ENCODE peak calls at places on chromosomes 7 and 10, in six cellular contexts. I is activated T-helper 1 cell treated with anti-CD3 and anti-CD28 coated beads, Interleukin-2, amount 50 U/mL, for 16 hours; E is heart left ventricle; Z is ACHN; G is IMR-90; M is hypothalamus. J is an unnamed sample.

GRCh38 chr10:44312401-44312800 is 72.5 kb downstream of the CXCL12 start:
- DNase-seq in I (no peak), E (no peak), Z (no peak), G (no peak), M (no peak), J (no peak)

GRCh38 chr10:101682172-101682825 is 12.7 kb downstream of the FBXW4 start:
- DNase-seq in I (no peak), E (no peak), Z (peak), G (no peak), M (no peak), J (no peak)

GRCh38 chr7:65980478-65981250 is 1.3 kb downstream of the GUSB start:
- DNase-seq in I (peak), E (peak), Z (no peak), G (no peak), M (no peak), J (no peak)

GRCh38 chr7:102914585-102914984 is 1.8 kb downstream of the LRRC17 start:
- DNase-seq in I (no peak), E (peak), Z (no peak), G (peak), M (no peak), J (no peak)

GRCh38 chr7:1922870-1923236 is 252.8 kb downstream of the ELFN1 start:
- DNase-seq in I (no peak), E (no peak), Z (peak), G (no peak), M (no peak), J (no peak)

GRCh38 chr7:129264534-129264933 is 39.7 kb downstream of the AHCYL2 start:
- DNase-seq in I (no peak), E (no peak), Z (no peak), G (no peak), M (no peak), J (no peak)

GRCh38 chr7:39105720-39106119 is 128.0 kb downstream of the POU6F2 start:
- DNase-seq in I (no peak), E (no peak), Z (no peak), G (no peak), M (no peak), J (no peak)

GRCh38 chr10:123392182-123392930 is 238.2 kb downstream of the BUB3 start:
- DNase-seq in I (no peak), E (no peak), Z (no peak), G (no peak), M (no peak), J (no peak)

GRCh38 chr10:80357000-80357803 is 621 bp downstream of the DYDC2 start:
- DNase-seq in I (no peak), E (peak), Z (no peak), G (no peak), M (no peak), J (no peak)

GRCh38 chr10:33559105-33559504 is 224.6 kb upstream of the NRP1 start:
- DNase-seq in I (no peak), E (no peak), Z (peak), G (peak), M (no peak), J (peak)

GRCh38 chr10:120493411-120494312 is 36.6 kb downstream of the PLPP4 start:
- DNase-seq in I (no peak), E (no peak), Z (no peak), G (no peak), M (no peak), J (no peak)

GRCh38 chr10:45427305-45427955 is 53.4 kb downstream of the ALOX5 start:
- DNase-seq in I (no peak), E (no peak), Z (no peak), G (no peak), M (no peak), J (no peak)

GRCh38 chr10:2631557-2631956 is 435.8 kb upstream of the PFKP start:
- DNase-seq in I (no peak), E (no peak), Z (no peak), G (no peak), M (no peak), J (no peak)

GRCh38 chr7:30166155-30166840 is 31.5 kb downstream of the MTURN start:
- DNase-seq in I (no peak), E (no peak), Z (no peak), G (no peak), M (no peak), J (no peak)

GRCh38 chr7:95758187-95758586 is 14.2 kb upstream of the DYNC1I1 start:
- DNase-seq in I (no peak), E (no peak), Z (no peak), G (no peak), M (no peak), J (no peak)

GRCh38 chr10:132632851-132633684 is 95.5 kb downstream of the INPP5A start:
- DNase-seq in I (no peak), E (no peak), Z (no peak), G (peak), M (no peak), J (peak)

GRCh38 chr7:32299133-32299702 is 191.0 kb downstream of the LSM5 start:
- DNase-seq in I (no peak), E (peak), Z (no peak), G (no peak), M (no peak), J (no peak)

GRCh38 chr7:122135275-122135674 is 8.8 kb downstream of the AASS start:
- DNase-seq in I (no peak), E (no peak), Z (no peak), G (no peak), M (no peak), J (no peak)

GRCh38 chr7:25847331-25848070 is 304.5 kb upstream of the NFE2L3 start:
- DNase-seq in I (no peak), E (no peak), Z (peak), G (peak), M (no peak), J (peak)

GRCh38 chr7:71615017-71615416 is 483.1 kb downstream of the GALNT17 start:
- DNase-seq in I (no peak), E (peak), Z (no peak), G (no peak), M (no peak), J (no peak)

GRCh38 chr10:30737931-30738391 is 108.4 kb upstream of the LYZL2 start:
- DNase-seq in I (no peak), E (no peak), Z (no peak), G (no peak), M (no peak), J (no peak)

GRCh38 chr7:75980865-75981449 is 13.4 kb downstream of the TMEM120A start:
- DNase-seq in I (no peak), E (no peak), Z (no peak), G (no peak), M (no peak), J (no peak)

GRCh38 chr7:31466036-31466435 is 47.9 kb upstream of the ITPRID1 start:
- DNase-seq in I (no peak), E (no peak), Z (no peak), G (no peak), M (no peak), J (no peak)

GRCh38 chr10:110790913-110791525 is 80.7 kb upstream of the PDCD4 start:
- DNase-seq in I (no peak), E (no peak), Z (no peak), G (peak), M (no peak), J (peak)

GRCh38 chr7:73626814-73627213 is 2.5 kb upstream of the MLXIPL start:
- DNase-seq in I (no peak), E (no peak), Z (peak), G (peak), M (no peak), J (peak)

GRCh38 chr7:129089521-129090212 is 34.8 kb upstream of the TNPO3 start:
- DNase-seq in I (no peak), E (no peak), Z (no peak), G (no peak), M (no peak), J (no peak)

GRCh38 chr10:114400091-114400490 is 4.2 kb downstream of the AFAP1L2 start:
- DNase-seq in I (no peak), E (no peak), Z (no peak), G (no peak), M (no peak), J (no peak)

GRCh38 chr10:63494951-63495350 is 26.2 kb upstream of the REEP3 start:
- DNase-seq in I (no peak), E (no peak), Z (no peak), G (no peak), M (no peak), J (no peak)

GRCh38 chr7:1156782-1157535 is 3.0 kb downstream of the ZFAND2A start:
- DNase-seq in I (no peak), E (no peak), Z (peak), G (peak), M (no peak), J (peak)

GRCh38 chr7:16660702-16661464 is 14.9 kb downstream of the BZW2 start:
- DNase-seq in I (no peak), E (no peak), Z (peak), G (peak), M (no peak), J (no peak)

GRCh38 chr10:69716711-69717560 is 84.8 kb upstream of the COL13A1 start:
- DNase-seq in I (peak), E (no peak), Z (peak), G (peak), M (peak), J (peak)

GRCh38 chr7:106283501-106283830 is 1.3 kb downstream of the NAMPT start:
- DNase-seq in I (no peak), E (no peak), Z (no peak), G (no peak), M (no peak), J (peak)

GRCh38 chr7:130961128-130961601 is 227.2 kb upstream of the KLF14 start:
- DNase-seq in I (no peak), E (no peak), Z (peak), G (peak), M (no peak), J (peak)

GRCh38 chr7:117559391-117559790 is 79.6 kb downstream of the CFTR start:
- DNase-seq in I (no peak), E (no peak), Z (no peak), G (no peak), M (no peak), J (no peak)

GRCh38 chr7:30422922-30423321 is 55.7 kb downstream of the NOD1 start:
- DNase-seq in I (no peak), E (no peak), Z (no peak), G (peak), M (no peak), J (no peak)

GRCh38 chr7:26631601-26632000 is 232.8 kb downstream of the SKAP2 start:
- DNase-seq in I (no peak), E (no peak), Z (no peak), G (no peak), M (no peak), J (no peak)

GRCh38 chr7:95104739-95105138 is 197.3 kb downstream of the PPP1R9A start:
- DNase-seq in I (no peak), E (no peak), Z (peak), G (no peak), M (no peak), J (no peak)

GRCh38 chr10:116287906-116288501 is 15.0 kb upstream of the GFRA1 start:
- DNase-seq in I (no peak), E (peak), Z (peak), G (peak), M (peak), J (peak)

GRCh38 chr10:132779850-132780249 is 6.1 kb downstream of the NKX6-2 start:
- DNase-seq in I (no peak), E (no peak), Z (no peak), G (no peak), M (no peak), J (no peak)

J was measured in adipocyte.